ENCODE peak calls at places on chromosomes 11 and 22, in five cellular contexts. One of them, this sample, is unnamed.

GRCh38 chr11:5363712-5364111 is 12.4 kb downstream of the OR51B6 start:
- DNase-seq in GM12878: no peak
- DNase-seq in SK-N-SH: no peak
- DNase-seq in H1: no peak
- DNase-seq in HCT116: no peak
- DNase-seq in this sample: no peak

GRCh38 chr11:107018274-107018901 is at the start of gene GUCY1A2:
- DNase-seq in SK-N-SH: peak; percentile 62
- DNase-seq in HCT116: no peak
- DNase-seq in H1: no peak
- DNase-seq in GM12878: no peak
- DNase-seq in this sample: no peak

GRCh38 chr22:29167032-29167911 is 38.4 kb upstream of the EMID1 start:
- DNase-seq in GM12878: peak; percentile 100
- DNase-seq in SK-N-SH: no peak
- DNase-seq in HCT116: no peak
- DNase-seq in H1: no peak
- DNase-seq in this sample: no peak

GRCh38 chr11:106208795-106209194 is 131.3 kb downstream of the AASDHPPT start:
- DNase-seq in H1: no peak
- DNase-seq in SK-N-SH: peak; percentile 7
- DNase-seq in HCT116: no peak
- DNase-seq in GM12878: no peak
- DNase-seq in this sample: no peak

GRCh38 chr11:61578819-61579218 is 2.1 kb downstream of the SYT7 start:
- DNase-seq in H1: no peak
- DNase-seq in GM12878: no peak
- DNase-seq in HCT116: no peak
- DNase-seq in SK-N-SH: no peak
- DNase-seq in this sample: no peak

GRCh38 chr11:56027354-56027753 is at the start of gene OR5AS1:
- DNase-seq in H1: no peak
- DNase-seq in SK-N-SH: no peak
- DNase-seq in GM12878: no peak
- DNase-seq in HCT116: no peak
- DNase-seq in this sample: no peak

GRCh38 chr11:63614136-63614664 is at the start of gene PLAAT3:
- DNase-seq in HCT116: peak; percentile 36
- DNase-seq in SK-N-SH: peak; percentile 87
- DNase-seq in H1: peak; percentile 44
- DNase-seq in GM12878: no peak
- DNase-seq in this sample: peak; percentile 81

GRCh38 chr11:1872267-1872985 is 19.3 kb downstream of the PRR33 start:
- DNase-seq in HCT116: no peak
- DNase-seq in SK-N-SH: no peak
- DNase-seq in GM12878: no peak
- DNase-seq in H1: no peak
- DNase-seq in this sample: no peak

GRCh38 chr11:115928811-115929210 is 424.6 kb upstream of the CADM1 start:
- DNase-seq in H1: no peak
- DNase-seq in GM12878: no peak
- DNase-seq in SK-N-SH: no peak
- DNase-seq in HCT116: no peak
- DNase-seq in this sample: no peak

GRCh38 chr11:8261316-8261715 is 2.4 kb downstream of the LMO1 start:
- DNase-seq in HCT116: no peak
- DNase-seq in GM12878: no peak
- DNase-seq in SK-N-SH: no peak
- DNase-seq in H1: no peak
- DNase-seq in this sample: no peak

GRCh38 chr22:31139866-31140716 is at the start of gene PLA2G3:
- DNase-seq in H1: peak; percentile 85
- DNase-seq in GM12878: no peak
- DNase-seq in HCT116: no peak
- DNase-seq in SK-N-SH: peak; percentile 23
- DNase-seq in this sample: peak; percentile 52

GRCh38 chr11:77130763-77131513 is 2.9 kb downstream of the MYO7A start:
- DNase-seq in H1: no peak
- DNase-seq in HCT116: no peak
- DNase-seq in GM12878: no peak
- DNase-seq in SK-N-SH: peak; percentile 76
- DNase-seq in this sample: no peak

GRCh38 chr11:46905806-46906205 is 12.5 kb downstream of the LRP4 start:
- DNase-seq in H1: no peak
- DNase-seq in SK-N-SH: no peak
- DNase-seq in GM12878: no peak
- DNase-seq in HCT116: no peak
- DNase-seq in this sample: no peak

GRCh38 chr11:61745796-61746653 is 6.4 kb upstream of the MYRF start:
- DNase-seq in GM12878: no peak
- DNase-seq in HCT116: no peak
- DNase-seq in SK-N-SH: no peak
- DNase-seq in H1: no peak
- DNase-seq in this sample: no peak

GRCh38 chr11:130675456-130675855 is 227.0 kb downstream of the ADAMTS15 start:
- DNase-seq in HCT116: no peak
- DNase-seq in GM12878: no peak
- DNase-seq in H1: no peak
- DNase-seq in SK-N-SH: no peak
- DNase-seq in this sample: no peak

GRCh38 chr11:104343578-104343977 is 179.6 kb upstream of the PDGFD start:
- DNase-seq in GM12878: no peak
- DNase-seq in H1: no peak
- DNase-seq in SK-N-SH: no peak
- DNase-seq in HCT116: peak; percentile 31
- DNase-seq in this sample: no peak

GRCh38 chr11:132137981-132138313 is 767.5 kb downstream of the NTM start:
- DNase-seq in HCT116: no peak
- DNase-seq in SK-N-SH: no peak
- DNase-seq in H1: no peak
- DNase-seq in GM12878: no peak
- DNase-seq in this sample: no peak

GRCh38 chr11:34148504-34149165 is 43.2 kb downstream of the NAT10 start:
- DNase-seq in GM12878: no peak
- DNase-seq in H1: no peak
- DNase-seq in SK-N-SH: no peak
- DNase-seq in HCT116: no peak
- DNase-seq in this sample: no peak

GRCh38 chr11:68677432-68677831 is 6.9 kb upstream of the GAL start:
- DNase-seq in HCT116: peak; percentile 59
- DNase-seq in H1: peak; percentile 53
- DNase-seq in SK-N-SH: peak; percentile 83
- DNase-seq in GM12878: no peak
- DNase-seq in this sample: no peak

GRCh38 chr11:24585192-24585591 is 88.3 kb downstream of the LUZP2 start:
- DNase-seq in HCT116: no peak
- DNase-seq in GM12878: no peak
- DNase-seq in SK-N-SH: no peak
- DNase-seq in H1: no peak
- DNase-seq in this sample: no peak

GRCh38 chr11:44116433-44116832 is 21.0 kb downstream of the EXT2 start:
- DNase-seq in SK-N-SH: no peak
- DNase-seq in HCT116: no peak
- DNase-seq in GM12878: no peak
- DNase-seq in H1: no peak
- DNase-seq in this sample: no peak

GRCh38 chr11:6301096-6301495 is 19.2 kb downstream of the CAVIN3 start:
- DNase-seq in H1: no peak
- DNase-seq in HCT116: no peak
- DNase-seq in GM12878: no peak
- DNase-seq in SK-N-SH: no peak
- DNase-seq in this sample: no peak

GRCh38 chr11:124071622-124071948 is 30.5 kb upstream of the OR10G7 start:
- DNase-seq in H1: no peak
- DNase-seq in HCT116: no peak
- DNase-seq in GM12878: no peak
- DNase-seq in SK-N-SH: no peak
- DNase-seq in this sample: no peak

GRCh38 chr11:100774859-100775258 is 87.8 kb downstream of the ARHGAP42 start:
- DNase-seq in SK-N-SH: no peak
- DNase-seq in H1: no peak
- DNase-seq in HCT116: no peak
- DNase-seq in GM12878: no peak
- DNase-seq in this sample: no peak

GRCh38 chr11:4704054-4704789 is at the start of gene MMP26:
- DNase-seq in SK-N-SH: no peak
- DNase-seq in HCT116: no peak
- DNase-seq in H1: no peak
- DNase-seq in GM12878: no peak
- DNase-seq in this sample: no peak

GRCh38 chr11:76120513-76121081 is 85.7 kb downstream of the WNT11 start:
- DNase-seq in SK-N-SH: no peak
- DNase-seq in H1: peak; percentile 15
- DNase-seq in HCT116: no peak
- DNase-seq in GM12878: no peak
- DNase-seq in this sample: no peak

GRCh38 chr11:2912498-2912897 is 16.7 kb downstream of the PHLDA2 start:
- DNase-seq in HCT116: peak; percentile 87
- DNase-seq in H1: no peak
- DNase-seq in GM12878: no peak
- DNase-seq in SK-N-SH: peak; percentile 67
- DNase-seq in this sample: peak; percentile 94
- TF ChIP-seq JUND in HCT116: no peak
- TF ChIP-seq JUND in H1: peak; percentile 65
- TF ChIP-seq JUND in GM12878: no peak
- TF ChIP-seq JUND in SK-N-SH: peak; percentile 80
- TF ChIP-seq JUND in this sample: peak; percentile 60

DNA sequence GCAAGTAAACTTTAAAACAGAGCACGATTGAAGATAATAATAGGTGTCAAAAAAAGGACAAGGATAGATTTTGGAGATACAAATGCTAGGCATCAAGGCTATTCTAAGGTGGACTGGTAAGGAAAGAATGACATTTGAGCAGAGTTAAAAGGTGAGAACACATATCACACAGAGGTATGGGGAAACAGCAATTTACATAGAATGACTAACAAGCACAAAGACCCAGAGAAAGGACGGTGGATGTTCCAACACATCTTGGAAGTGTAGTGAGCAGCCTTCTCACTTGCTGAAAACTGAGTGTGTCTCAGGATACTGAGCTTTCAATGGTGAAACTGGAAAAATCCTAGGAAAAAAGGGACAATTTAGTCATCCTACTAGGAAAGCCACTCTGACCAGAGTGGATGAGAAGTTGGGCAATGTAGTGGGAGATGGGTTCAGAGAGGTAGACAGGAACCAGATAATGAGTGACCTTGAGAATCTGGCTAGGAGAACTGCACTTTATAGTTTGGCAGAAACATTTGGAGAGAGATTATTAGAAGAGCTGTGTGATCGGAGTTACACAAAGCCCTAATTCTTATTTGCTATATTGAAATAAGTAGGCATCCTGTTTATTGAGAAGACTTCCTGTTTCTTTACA is 706.0 kb downstream of the KCNA4 start:
- DNase-seq in H1: no peak
- DNase-seq in GM12878: no peak
- DNase-seq in SK-N-SH: no peak
- DNase-seq in HCT116: no peak
- DNase-seq in this sample: no peak
- TF ChIP-seq JUND in H1: no peak
- TF ChIP-seq JUND in GM12878: no peak
- TF ChIP-seq JUND in SK-N-SH: no peak
- TF ChIP-seq JUND in HCT116: no peak
- TF ChIP-seq JUND in this sample: no peak

GRCh38 chr11:94973099-94973968 is at the start of the genes CWC15 and KDM4D:
- DNase-seq in SK-N-SH: peak; percentile 93
- DNase-seq in GM12878: peak; percentile 62
- DNase-seq in HCT116: peak; percentile 84
- DNase-seq in H1: peak; percentile 64
- DNase-seq in this sample: peak; percentile 97

GRCh38 chr11:94974178-94974577 is 669 bp downstream of the KDM4D start:
- DNase-seq in HCT116: no peak
- DNase-seq in H1: no peak
- DNase-seq in GM12878: no peak
- DNase-seq in SK-N-SH: no peak
- DNase-seq in this sample: no peak

GRCh38 chr11:94964934-94965333 is 8.4 kb downstream of the CWC15 start:
- DNase-seq in GM12878: no peak
- DNase-seq in H1: no peak
- DNase-seq in HCT116: no peak
- DNase-seq in SK-N-SH: no peak
- DNase-seq in this sample: no peak

DNA sequence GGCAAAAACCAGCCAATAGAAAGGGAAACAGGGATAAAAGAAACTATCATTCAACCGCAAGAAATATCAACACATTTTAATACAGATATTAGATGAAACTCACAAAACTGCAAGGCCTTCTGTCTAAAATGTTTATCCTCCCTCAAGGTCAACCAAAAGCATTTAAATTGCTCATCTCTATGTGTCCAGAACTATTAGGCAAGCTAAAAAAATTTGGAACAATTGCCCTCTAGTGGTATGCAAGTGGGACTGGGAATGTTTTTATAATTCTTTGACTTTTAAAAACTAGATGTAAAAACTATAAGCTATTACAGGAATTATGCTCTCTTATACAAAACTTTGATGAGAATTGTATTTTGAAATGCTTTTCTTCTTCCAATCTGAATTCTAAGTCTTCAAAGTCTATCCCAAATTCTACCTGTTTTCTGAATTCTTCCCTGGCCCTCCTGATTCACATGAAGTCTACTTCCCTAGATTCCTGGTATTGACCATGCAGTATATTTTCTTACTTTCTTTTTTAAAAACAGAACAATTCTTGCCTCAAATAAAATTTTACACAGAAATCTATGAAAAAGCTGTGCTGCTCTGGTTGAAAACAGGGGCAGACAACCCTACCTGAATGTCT is 4.9 kb downstream of the CWC15 start:
- DNase-seq in H1: no peak
- DNase-seq in GM12878: no peak
- DNase-seq in SK-N-SH: peak; percentile 34
- DNase-seq in HCT116: no peak
- DNase-seq in this sample: peak; percentile 17
- TF ChIP-seq JUND in H1: no peak
- TF ChIP-seq JUND in GM12878: no peak
- TF ChIP-seq JUND in SK-N-SH: no peak
- TF ChIP-seq JUND in HCT116: no peak
- TF ChIP-seq JUND in this sample: no peak

GRCh38 chr22:36395922-36396321 is 8.2 kb upstream of the MYH9 start:
- DNase-seq in SK-N-SH: peak; percentile 52
- DNase-seq in H1: no peak
- DNase-seq in HCT116: no peak
- DNase-seq in GM12878: no peak
- DNase-seq in this sample: no peak
- TF ChIP-seq JUND in SK-N-SH: peak; percentile 67
- TF ChIP-seq JUND in H1: no peak
- TF ChIP-seq JUND in HCT116: no peak
- TF ChIP-seq JUND in GM12878: no peak
- TF ChIP-seq JUND in this sample: no peak

GRCh38 chr22:34080501-34080900 is 160.2 kb upstream of the LARGE1 start:
- DNase-seq in HCT116: no peak
- DNase-seq in H1: no peak
- DNase-seq in GM12878: no peak
- DNase-seq in SK-N-SH: no peak
- DNase-seq in this sample: no peak
- TF ChIP-seq JUND in HCT116: no peak
- TF ChIP-seq JUND in H1: no peak
- TF ChIP-seq JUND in GM12878: no peak
- TF ChIP-seq JUND in SK-N-SH: no peak
- TF ChIP-seq JUND in this sample: no peak